ENCODE peak calls at places on chromosomes 2 and 18, in five cellular contexts. H is heart left ventricle, S is A549, W is right lobe of liver, V is spleen. O is an unnamed sample.

GRCh38 chr2:42021490-42021889 is 26.3 kb upstream of the PKDCC start:
- DNase-seq in H (no peak), S (peak), W (no peak), V (no peak), O (no peak)

GRCh38 chr18:5678779-5679406 is 135.1 kb upstream of the EPB41L3 start:
- DNase-seq in H (no peak), S (no peak), W (no peak), V (no peak), O (no peak)

GRCh38 chr2:21356076-21356856 is 232.5 kb downstream of the TDRD15 start:
- DNase-seq in H (no peak), S (no peak), W (no peak), V (no peak), O (no peak)

GRCh38 chr18:78688249-78688648 is 291.4 kb upstream of the SALL3 start:
- DNase-seq in H (no peak), S (no peak), W (no peak), V (no peak), O (peak)

GRCh38 chr2:46669996-46670793 is 190.8 kb downstream of the TMEM247 start:
- DNase-seq in H (no peak), S (peak), W (no peak), V (no peak), O (no peak)

GRCh38 chr18:54119524-54120019 is 104.9 kb downstream of the MBD2 start:
- DNase-seq in H (no peak), S (peak), W (no peak), V (no peak), O (no peak)

GRCh38 chr18:59681051-59681450 is 16.2 kb downstream of the CCBE1 start:
- DNase-seq in H (no peak), S (no peak), W (no peak), V (no peak), O (no peak)

GRCh38 chr2:42770288-42771131 is 6.6 kb upstream of the OXER1 start:
- DNase-seq in H (no peak), S (peak), W (no peak), V (no peak), O (no peak)

GRCh38 chr2:26566081-26566375 is 75.1 kb downstream of the CIB4 start:
- DNase-seq in H (no peak), S (no peak), W (no peak), V (peak), O (peak)

GRCh38 chr2:55116598-55116964 is 66.3 kb upstream of the RTN4 start:
- DNase-seq in H (no peak), S (no peak), W (no peak), V (no peak), O (no peak)

GRCh38 chr2:210480079-210480478 is 3.5 kb upstream of the LANCL1 start:
- DNase-seq in H (no peak), S (peak), W (no peak), V (no peak), O (no peak)

GRCh38 chr18:8293184-8293583 is 316.1 kb upstream of the RAB12 start:
- DNase-seq in H (no peak), S (no peak), W (no peak), V (no peak), O (no peak)

GRCh38 chr18:76126327-76126726 is 368.7 kb downstream of the ZNF516 start:
- DNase-seq in H (no peak), S (no peak), W (no peak), V (no peak), O (no peak)

GRCh38 chr2:73852020-73852419 is 23.3 kb downstream of the STAMBP start:
- DNase-seq in H (no peak), S (peak), W (no peak), V (no peak), O (no peak)

GRCh38 chr2:217616936-217617335 is 385.9 kb downstream of the TNS1 start:
- DNase-seq in H (no peak), S (no peak), W (no peak), V (no peak), O (no peak)

GRCh38 chr2:26884486-26884885 is 36.6 kb downstream of the DPYSL5 start:
- DNase-seq in H (no peak), S (no peak), W (no peak), V (no peak), O (no peak)

GRCh38 chr2:86037795-86038192 is 67.9 kb downstream of the POLR1A start:
- DNase-seq in H (no peak), S (no peak), W (no peak), V (peak), O (peak)

GRCh38 chr18:58402247-58402646 is 226.6 kb downstream of the ALPK2 start:
- DNase-seq in H (no peak), S (peak), W (no peak), V (no peak), O (peak)

GRCh38 chr2:216904974-216905373 is 45.1 kb upstream of the TNP1 start:
- DNase-seq in H (no peak), S (no peak), W (no peak), V (no peak), O (no peak)

GRCh38 chr2:47079515-47080412 is 75.3 kb downstream of the STPG4 start:
- DNase-seq in H (no peak), S (no peak), W (peak), V (peak), O (no peak)

GRCh38 chr18:44178476-44178875 is 502.2 kb upstream of the SETBP1 start:
- DNase-seq in H (no peak), S (no peak), W (no peak), V (no peak), O (no peak)

GRCh38 chr2:137813176-137813575 is 151.1 kb upstream of the HNMT start:
- DNase-seq in H (no peak), S (no peak), W (no peak), V (no peak), O (no peak)

GRCh38 chr18:13178976-13179375 is 39.6 kb upstream of the LDLRAD4 start:
- DNase-seq in H (no peak), S (no peak), W (no peak), V (no peak), O (no peak)

DNA sequence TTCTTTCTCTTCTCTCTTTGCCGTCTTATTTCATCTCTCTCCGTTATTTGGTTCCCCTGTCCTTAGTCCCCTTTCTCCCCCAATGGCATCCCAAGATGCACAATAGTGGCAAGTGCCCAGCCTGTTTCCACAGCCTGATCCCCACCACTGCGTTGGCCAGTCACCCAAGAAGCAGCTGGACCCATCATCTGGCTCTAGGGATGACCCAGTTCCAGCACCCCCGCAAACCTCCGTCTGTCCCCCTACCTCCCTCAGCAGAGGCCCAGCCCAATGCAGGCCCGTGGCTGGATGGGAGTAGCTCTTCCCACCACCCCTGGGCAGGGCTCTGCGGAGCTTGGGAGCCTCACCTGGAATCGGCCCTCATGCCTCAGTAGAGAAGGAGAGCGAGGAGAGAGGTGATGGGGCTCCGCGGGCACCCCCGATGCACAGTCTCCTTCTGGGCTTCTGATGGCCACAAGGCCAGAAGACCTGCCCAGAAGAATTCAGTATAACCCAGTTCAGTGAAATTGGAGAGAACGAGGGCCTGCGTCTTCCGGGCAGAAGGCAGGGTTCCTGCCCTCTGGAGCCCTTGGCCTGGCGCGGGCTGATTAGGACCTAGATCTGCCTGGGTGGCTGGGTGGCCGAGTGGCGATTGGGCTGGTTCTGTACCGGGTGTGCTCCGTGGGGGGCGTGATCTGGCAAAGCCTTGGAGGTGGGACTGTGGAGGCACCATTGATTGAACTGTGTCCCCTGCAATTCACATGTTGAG is 50.9 kb downstream of the RRM2 start:
- DNase-seq in H (peak), S (no peak), W (no peak), V (peak), O (no peak)
- TF ChIP-seq POLR2A in H (no peak), S (no peak), W (no peak), V (no peak), O (no peak)

DNA sequence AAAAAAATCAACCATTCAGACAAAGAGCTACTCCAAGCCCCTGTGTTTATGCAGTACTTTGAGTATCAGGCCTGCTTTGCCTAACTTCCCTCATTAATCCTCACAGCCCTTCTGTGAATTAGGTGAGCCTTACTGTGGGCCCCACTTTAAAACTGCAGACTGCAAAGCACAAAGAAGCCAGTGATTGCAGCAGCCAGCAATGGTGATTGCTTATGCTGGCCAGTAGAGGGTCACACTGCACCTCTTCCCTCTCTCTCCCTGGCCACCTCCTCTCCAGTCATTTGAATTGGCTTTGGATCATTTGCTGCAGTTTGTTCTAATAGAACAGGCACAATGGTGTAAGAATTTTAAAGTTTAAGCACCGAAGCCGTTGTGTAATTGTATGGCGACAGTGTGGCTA is 229.9 kb downstream of the AGPS start:
- DNase-seq in H (no peak), S (no peak), W (no peak), V (no peak), O (no peak)
- TF ChIP-seq CTCF in H (no peak), S (no peak), W (no peak), V (no peak), O (no peak)

GRCh38 chr18:23485386-23485785 is 17.9 kb upstream of the RMC1 start:
- DNase-seq in H (no peak), S (no peak), W (no peak), V (no peak), O (no peak)
- TF ChIP-seq POLR2A in H (no peak), S (no peak), W (no peak), V (no peak), O (no peak)

GRCh38 chr2:212147921-212148513 is 390.6 kb downstream of the ERBB4 start:
- DNase-seq in H (no peak), S (peak), W (no peak), V (no peak), O (no peak)
- TF ChIP-seq CTCF in H (peak), S (peak), W (peak), V (no peak), O (no peak)

DNA sequence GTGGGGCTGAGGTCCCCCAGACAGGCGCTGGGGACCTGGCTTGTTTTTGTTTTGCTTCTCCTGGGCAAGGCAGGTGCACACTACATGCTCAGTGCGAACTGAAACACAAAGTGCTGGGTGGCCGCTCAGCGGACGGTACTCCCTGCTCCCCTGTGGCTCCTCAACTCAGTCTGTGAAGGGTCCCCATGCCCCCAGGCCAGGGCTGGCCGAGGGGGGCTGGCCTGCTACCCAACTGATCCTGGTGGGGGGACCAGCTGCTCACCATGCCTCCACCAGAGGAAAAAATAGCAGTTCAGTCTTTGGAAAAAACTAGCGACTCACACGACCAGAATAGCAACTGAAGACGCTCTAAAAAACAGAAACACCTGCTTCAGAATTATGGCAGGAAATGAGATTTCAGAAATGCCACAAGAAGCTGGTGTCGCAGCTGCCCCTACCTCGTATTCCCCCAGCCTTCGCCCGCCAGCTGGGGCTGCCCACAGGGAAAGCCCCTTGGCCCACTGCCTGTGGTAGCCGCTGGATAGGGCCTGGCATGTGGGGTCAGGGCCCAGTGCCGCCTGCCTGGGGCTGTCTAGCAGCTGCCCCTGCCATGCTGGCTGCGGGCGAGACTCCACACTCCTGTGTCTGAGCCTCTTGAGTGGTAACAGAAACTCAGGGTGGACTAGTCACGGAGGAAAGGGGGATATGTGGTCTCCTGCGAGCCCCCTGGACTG is 43.7 kb downstream of the MEX3C start:
- DNase-seq in H (no peak), S (no peak), W (no peak), V (peak), O (no peak)
- TF ChIP-seq POLR2A in H (no peak), S (no peak), W (no peak), V (no peak), O (no peak)

GRCh38 chr2:190993292-190993643 is 20.7 kb downstream of the STAT1 start:
- DNase-seq in H (no peak), S (no peak), W (no peak), V (no peak), O (no peak)
- TF ChIP-seq CTCF in H (no peak), S (no peak), W (no peak), V (no peak), O (no peak)

GRCh38 chr2:168456526-168457176 is 579 bp downstream of the CERS6 start:
- DNase-seq in H (peak), S (peak), W (peak), V (peak), O (no peak)
- TF ChIP-seq POLR2A in H (no peak), S (no peak), W (no peak), V (no peak), O (no peak)

GRCh38 chr2:134897932-134898331 is 20.7 kb upstream of the CCNT2 start:
- DNase-seq in H (no peak), S (no peak), W (no peak), V (no peak), O (no peak)
- TF ChIP-seq CTCF in H (peak), S (peak), W (peak), V (no peak), O (no peak)

O was measured in lower leg skin.